ENCODE peak calls at places on chromosomes 2 and 18, in four cellular contexts. P is K562, G is HL-60, W is GM12878. L is an unnamed sample.

GRCh38 chr2:26605195-26605968 is 35.8 kb downstream of the CIB4 start:
- DNase-seq in P (peak; percentile 60), G (peak; percentile 38), W (peak; percentile 8), L (no peak)

GRCh38 chr2:188984680-188985079 is 10.5 kb downstream of the COL3A1 start:
- DNase-seq in P (no peak), G (no peak), W (no peak), L (no peak)

GRCh38 chr2:124027182-124027581 is 2.1 kb downstream of the CNTNAP5 start:
- DNase-seq in P (peak; percentile 38), G (no peak), W (peak; percentile 9), L (peak; percentile 23)

GRCh38 chr18:76821356-76821874 is 942 bp upstream of the ZNF236 start:
- DNase-seq in P (no peak), G (peak; percentile 26), W (no peak), L (no peak)

GRCh38 chr18:56873441-56874140 is 222.4 kb downstream of the WDR7 start:
- DNase-seq in P (no peak), G (no peak), W (no peak), L (no peak)

GRCh38 chr18:48780151-48781001 is 170.4 kb downstream of the SMAD7 start:
- DNase-seq in P (no peak), G (no peak), W (no peak), L (no peak)

GRCh38 chr18:26778054-26778393 is 87.5 kb downstream of the AQP4 start:
- DNase-seq in P (no peak), G (no peak), W (no peak), L (no peak)

GRCh38 chr2:160279813-160280465 is 79.9 kb upstream of the ITGB6 start:
- DNase-seq in P (no peak), G (no peak), W (no peak), L (no peak)

GRCh38 chr2:56082665-56083064 is 101.1 kb upstream of the CCDC85A start:
- DNase-seq in P (no peak), G (no peak), W (no peak), L (no peak)

GRCh38 chr2:133044556-133044955 is 374.6 kb upstream of the LYPD1 start:
- DNase-seq in P (no peak), G (no peak), W (no peak), L (no peak)

GRCh38 chr2:165593081-165593480 is 123.6 kb downstream of the CSRNP3 start:
- DNase-seq in P (no peak), G (no peak), W (no peak), L (no peak)

GRCh38 chr18:8685141-8685913 is 20.0 kb upstream of the MTCL1 start:
- DNase-seq in P (no peak), G (no peak), W (no peak), L (no peak)

GRCh38 chr2:238158807-238159539 is at the start of gene ERFE:
- DNase-seq in P (peak; percentile 86), G (no peak), W (no peak), L (peak; percentile 84)

GRCh38 chr2:20050712-20051517 is 513 bp downstream of the LAPTM4A start:
- DNase-seq in P (peak; percentile 40), G (no peak), W (no peak), L (no peak)

GRCh38 chr2:75021672-75022071 is 63.2 kb downstream of the POLE4 start:
- DNase-seq in P (no peak), G (no peak), W (no peak), L (no peak)

GRCh38 chr2:126801473-126801872 is 97.2 kb upstream of the TEX51 start:
- DNase-seq in P (no peak), G (no peak), W (no peak), L (no peak)

GRCh38 chr2:48530033-48530804 is at the start of gene STON1:
- DNase-seq in P (peak; percentile 74), G (no peak), W (no peak), L (peak; percentile 56)

GRCh38 chr2:237427807-237428506 is 14.0 kb upstream of the COL6A3 start:
- DNase-seq in P (no peak), G (no peak), W (peak; percentile 35), L (no peak)

GRCh38 chr2:20198001-20198400 is 26.9 kb downstream of the SDC1 start:
- DNase-seq in P (no peak), G (no peak), W (no peak), L (no peak)

GRCh38 chr2:28345619-28346018 is 47.0 kb upstream of the FOSL2 start:
- DNase-seq in P (no peak), G (no peak), W (no peak), L (no peak)

GRCh38 chr18:60113396-60113795 is 213.6 kb downstream of the PMAIP1 start:
- DNase-seq in P (no peak), G (no peak), W (no peak), L (no peak)

GRCh38 chr2:27606611-27607010 is 22.2 kb downstream of the CCDC121 start:
- DNase-seq in P (no peak), G (no peak), W (no peak), L (no peak)

GRCh38 chr2:227402959-227403358 is 15.2 kb upstream of the SCYGR1 start:
- DNase-seq in P (no peak), G (no peak), W (no peak), L (no peak)

GRCh38 chr18:67232406-67232805 is 284.1 kb downstream of the DSEL start:
- DNase-seq in P (no peak), G (no peak), W (no peak), L (no peak)

GRCh38 chr2:159797468-159798375 is at the start of gene CD302:
- DNase-seq in P (peak; percentile 57), G (peak; percentile 41), W (no peak), L (peak; percentile 61)

GRCh38 chr2:21270658-21271057 is 146.9 kb downstream of the TDRD15 start:
- DNase-seq in P (no peak), G (no peak), W (no peak), L (no peak)

GRCh38 chr2:226403360-226403759 is 396.3 kb downstream of the IRS1 start:
- DNase-seq in P (no peak), G (no peak), W (no peak), L (no peak)

GRCh38 chr2:160408575-160409291 is 84.9 kb downstream of the RBMS1 start:
- DNase-seq in P (no peak), G (no peak), W (no peak), L (no peak)

GRCh38 chr2:212912445-212913103 is 238.8 kb downstream of the IKZF2 start:
- DNase-seq in P (no peak), G (no peak), W (no peak), L (no peak)

GRCh38 chr18:58407263-58407648 is 221.6 kb downstream of the ALPK2 start:
- DNase-seq in P (no peak), G (no peak), W (no peak), L (no peak)

GRCh38 chr2:24016853-24017703 is 7.2 kb downstream of the MFSD2B start:
- DNase-seq in P (no peak), G (no peak), W (no peak), L (no peak)

DNA sequence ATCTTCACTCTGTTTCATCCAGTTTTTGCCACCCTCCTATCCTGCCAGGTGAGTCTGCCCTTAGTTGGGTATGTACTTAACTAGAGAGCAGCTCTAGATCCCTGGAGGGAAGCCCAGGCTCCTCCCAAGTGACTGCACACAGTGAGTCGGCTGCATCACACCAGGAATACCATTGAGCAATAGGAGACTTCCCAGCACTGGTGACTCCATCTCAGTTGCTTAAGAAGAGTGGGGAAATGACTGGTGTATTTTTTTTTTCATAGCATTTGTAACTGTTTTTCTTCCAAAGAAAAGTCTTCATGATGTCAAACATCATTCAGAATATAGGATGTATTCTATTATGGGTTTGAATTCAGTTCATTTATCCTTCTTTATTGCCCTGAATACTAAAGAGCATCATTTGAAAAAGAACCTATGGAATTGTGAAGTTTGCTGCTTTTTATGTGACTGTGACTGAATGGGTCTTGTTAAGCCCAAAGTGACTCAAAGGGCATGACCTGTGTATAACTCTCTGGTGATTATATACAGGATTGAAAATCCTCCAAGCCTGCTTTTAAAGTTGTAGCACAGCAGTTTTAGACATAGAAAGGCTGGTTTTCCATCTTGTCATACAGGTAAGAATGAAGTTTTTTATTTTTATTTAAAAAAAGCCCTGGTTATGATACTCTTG is 84.3 kb downstream of the MAP3K20 start:
- DNase-seq in P (no peak), G (peak; percentile 47), W (no peak), L (no peak)
- TF ChIP-seq SPI1 in P (no peak), G (no peak), W (no peak), L (no peak)

GRCh38 chr18:63247506-63248394 is 71.8 kb downstream of the BCL2 start:
- DNase-seq in P (no peak), G (no peak), W (no peak), L (no peak)
- TF ChIP-seq SPI1 in P (no peak), G (no peak), W (no peak), L (no peak)

GRCh38 chr2:199261936-199262335 is 195.8 kb downstream of the SATB2 start:
- DNase-seq in P (no peak), G (no peak), W (no peak), L (no peak)
- TF ChIP-seq SPI1 in P (no peak), G (no peak), W (no peak), L (no peak)

GRCh38 chr2:121368841-121369240 is 83.8 kb upstream of the TFCP2L1 start:
- DNase-seq in P (no peak), G (no peak), W (no peak), L (no peak)
- TF ChIP-seq SPI1 in P (no peak), G (no peak), W (no peak), L (no peak)

GRCh38 chr2:201130524-201131186 is 14.7 kb downstream of the CFLAR start:
- DNase-seq in P (peak; percentile 39), G (no peak), W (no peak), L (no peak)
- TF ChIP-seq SPI1 in P (peak; percentile 38), G (peak; percentile 73), W (peak; percentile 67), L (peak; percentile 71)

DNA sequence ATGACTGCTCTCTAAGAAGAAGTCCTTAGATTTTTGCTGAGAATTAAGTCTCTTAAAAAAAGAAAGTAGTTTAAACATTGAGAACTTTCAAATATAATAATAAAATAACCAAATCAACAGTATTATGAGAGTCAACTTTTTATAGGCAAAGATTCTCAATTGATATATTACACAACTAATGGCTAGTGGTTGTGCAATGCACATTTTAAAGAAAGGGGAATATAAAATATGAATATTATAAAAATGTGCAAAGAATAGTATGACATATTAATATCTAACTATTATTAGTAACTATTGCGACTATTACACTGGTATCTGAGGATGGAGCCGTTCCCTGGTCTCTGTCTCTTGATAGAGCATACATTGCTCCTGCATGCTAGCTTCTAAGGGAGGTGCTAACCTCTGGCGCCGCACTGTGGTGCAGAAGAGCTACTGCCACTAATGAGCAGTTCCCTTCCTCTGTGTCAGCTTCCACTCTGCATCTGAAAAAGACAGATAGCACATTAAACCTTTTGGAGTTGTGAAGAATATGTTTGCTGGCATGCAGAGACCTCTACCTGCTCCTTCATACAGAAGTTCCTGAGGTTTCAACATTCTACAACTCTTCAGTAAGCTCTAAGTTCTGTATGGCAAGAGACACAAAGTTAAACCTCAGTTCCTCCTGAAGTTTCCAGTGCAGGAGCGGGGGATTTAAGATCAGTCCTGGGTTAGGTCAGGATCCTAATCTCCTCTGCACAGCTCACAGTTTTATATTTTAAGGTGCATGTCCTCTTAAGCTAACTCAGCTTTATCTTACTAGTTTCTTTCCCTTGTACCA is 3.5 kb upstream of the SLC9A2 start:
- DNase-seq in P (peak; percentile 80), G (no peak), W (no peak), L (peak; percentile 48)
- TF ChIP-seq SPI1 in P (peak; percentile 53), G (peak; percentile 53), W (peak; percentile 31), L (peak; percentile 41)

GRCh38 chr2:97646977-97647376 is 1.1 kb downstream of the COX5B start:
- DNase-seq in P (peak; percentile 3), G (no peak), W (no peak), L (no peak)

GRCh38 chr2:97645700-97646629 is at the start of gene COX5B:
- DNase-seq in P (peak; percentile 98), G (peak; percentile 93), W (peak; percentile 89), L (peak; percentile 98)

GRCh38 chr2:97644023-97644717 is 1.7 kb upstream of the COX5B start:
- DNase-seq in P (no peak), G (no peak), W (no peak), L (no peak)

GRCh38 chr2:97651114-97651513 is 5.3 kb downstream of the COX5B start:
- DNase-seq in P (no peak), G (no peak), W (no peak), L (no peak)

GRCh38 chr2:97645112-97645699 is 656 bp upstream of the COX5B start:
- DNase-seq in P (peak; percentile 40), G (no peak), W (no peak), L (no peak)
- TF ChIP-seq SPI1 in P (peak; percentile 29), G (peak; percentile 29), W (no peak), L (no peak)